ENCODE peak calls at places on chromosomes 13 and 19, in seven cellular contexts. M is fibroblast of villous mesenchyme; T is stimulated activated CD4-positive, alpha-beta T cell treated with anti-CD3 and anti-CD28 coated beads, Interleukin-4, amount 100 ng/mL, for 24 hours; J is lower leg skin; W is LHCN-M2; N is left ventricle myocardium inferior; L is fibroblast of mammary gland. K is an unnamed sample.

GRCh38 chr19:14048439-14049153 is 13.3 kb downstream of the PALM3 start:
- DNase-seq in M (no peak), T (peak), J (no peak), W (no peak), N (peak), L (peak), K (peak)

GRCh38 chr19:5262721-5263120 is 77.9 kb downstream of the PTPRS start:
- DNase-seq in M (no peak), T (no peak), J (no peak), W (no peak), N (no peak), L (no peak), K (peak)

GRCh38 chr13:29594310-29594709 is 1.2 kb downstream of the SLC7A1 start:
- DNase-seq in M (peak), T (peak), J (no peak), W (peak), N (no peak), L (peak), K (no peak)

GRCh38 chr19:8081569-8082550 is 29.3 kb downstream of the CCL25 start:
- DNase-seq in M (peak), T (no peak), J (no peak), W (no peak), N (no peak), L (peak), K (no peak)

GRCh38 chr19:4988770-4989251 is 19.9 kb downstream of the KDM4B start:
- DNase-seq in M (peak), T (no peak), J (peak), W (peak), N (peak), L (peak), K (no peak)

GRCh38 chr19:952680-953500 is 27.1 kb downstream of the ARID3A start:
- DNase-seq in M (peak), T (no peak), J (no peak), W (no peak), N (no peak), L (no peak), K (no peak)

GRCh38 chr19:343941-344624 is 513 bp downstream of the MIER2 start:
- DNase-seq in M (peak), T (peak), J (no peak), W (no peak), N (no peak), L (no peak), K (peak)

GRCh38 chr13:43309301-43309700 is 285.9 kb downstream of the DNAJC15 start:
- DNase-seq in M (no peak), T (no peak), J (no peak), W (no peak), N (no peak), L (peak), K (no peak)

GRCh38 chr13:29845440-29846056 is 4.9 kb downstream of the UBL3 start:
- DNase-seq in M (peak), T (no peak), J (no peak), W (no peak), N (no peak), L (peak), K (no peak)

GRCh38 chr19:12922959-12923358 is 3.9 kb upstream of the SYCE2 start:
- DNase-seq in M (no peak), T (no peak), J (no peak), W (no peak), N (no peak), L (no peak), K (no peak)

GRCh38 chr13:109835321-109835720 is 48.9 kb upstream of the IRS2 start:
- DNase-seq in M (no peak), T (no peak), J (no peak), W (peak), N (no peak), L (peak), K (no peak)

GRCh38 chr13:22940736-22941135 is 240.0 kb upstream of the SGCG start:
- DNase-seq in M (no peak), T (no peak), J (no peak), W (no peak), N (no peak), L (no peak), K (no peak)

GRCh38 chr19:5691930-5692784 is 2.1 kb downstream of the RPL36 start:
- DNase-seq in M (peak), T (peak), J (peak), W (no peak), N (no peak), L (peak), K (no peak)

GRCh38 chr13:113545455-113545930 is 39.1 kb upstream of the TFDP1 start:
- DNase-seq in M (peak), T (no peak), J (peak), W (peak), N (peak), L (peak), K (no peak)

GRCh38 chr13:40667622-40667978 is 1.2 kb upstream of the FOXO1 start:
- DNase-seq in M (no peak), T (no peak), J (peak), W (no peak), N (no peak), L (no peak), K (peak)